ENCODE peak calls at places on chromosomes 3 and 15, in eight cellular contexts. Q is SJSA1; I is stimulated activated CD8-positive, alpha-beta memory T cell treated with anti-CD3 and anti-CD28 coated beads, Interleukin-2, amount 100 ng/mL, for 48 hours; T is activated naive CD4-positive, alpha-beta T cell; V is NCI-H187 treated with DMSO at 0.1 percent for 48 hours; G is nucleus accumbens; L is stimulated activated naive CD4-positive, alpha-beta T cell; M is effector CD4-positive, alpha-beta T cell. C is an unnamed sample.

GRCh38 chr3:186653984-186654383 is 11.8 kb upstream of the HRG start:
- DNase-seq in Q (no peak), I (no peak), T (no peak), V (no peak), G (no peak), L (no peak), M (no peak), C (no peak)

GRCh38 chr3:161322781-161323568 is 48.3 kb downstream of the SPTSSB start:
- DNase-seq in Q (no peak), I (no peak), T (no peak), V (no peak), G (no peak), L (no peak), M (no peak), C (no peak)

GRCh38 chr15:39685999-39686613 is 96.5 kb downstream of the FSIP1 start:
- DNase-seq in Q (peak; percentile 51), I (no peak), T (no peak), V (no peak), G (peak; percentile 61), L (peak; percentile 10), M (peak; percentile 9), C (peak; percentile 61)

GRCh38 chr3:137509354-137510045 is 254.6 kb upstream of the SOX14 start:
- DNase-seq in Q (no peak), I (no peak), T (no peak), V (no peak), G (no peak), L (no peak), M (no peak), C (no peak)

GRCh38 chr3:158896729-158897128 is 94.9 kb downstream of the MFSD1 start:
- DNase-seq in Q (no peak), I (no peak), T (no peak), V (no peak), G (no peak), L (no peak), M (no peak), C (no peak)

GRCh38 chr3:103711670-103712069 is 1276.9 kb downstream of the ZPLD1 start:
- DNase-seq in Q (no peak), I (no peak), T (no peak), V (no peak), G (no peak), L (no peak), M (no peak), C (no peak)

GRCh38 chr3:167679526-167679925 is 25.8 kb upstream of the WDR49 start:
- DNase-seq in Q (no peak), I (no peak), T (no peak), V (no peak), G (no peak), L (no peak), M (no peak), C (no peak)

GRCh38 chr3:129182390-129183180 is 1.1 kb downstream of the CNBP start:
- DNase-seq in Q (peak; percentile 46), I (no peak), T (no peak), V (no peak), G (no peak), L (no peak), M (no peak), C (no peak)

GRCh38 chr3:181384970-181385369 is 326.8 kb upstream of the SOX2 start:
- DNase-seq in Q (no peak), I (no peak), T (no peak), V (no peak), G (peak; percentile 13), L (no peak), M (no peak), C (no peak)

GRCh38 chr3:126305427-126305826 is 51.8 kb downstream of the KLF15 start:
- DNase-seq in Q (peak; percentile 4), I (no peak), T (no peak), V (no peak), G (no peak), L (no peak), M (no peak), C (no peak)

GRCh38 chr3:69193749-69194148 is 71.4 kb upstream of the LMOD3 start:
- DNase-seq in Q (no peak), I (no peak), T (no peak), V (no peak), G (no peak), L (no peak), M (no peak), C (no peak)

GRCh38 chr3:49092948-49093852 is 671 bp downstream of the QRICH1 start:
- DNase-seq in Q (peak; percentile 77), I (peak; percentile 82), T (peak; percentile 82), V (no peak), G (peak; percentile 84), L (peak; percentile 66), M (peak; percentile 69), C (peak; percentile 61)

GRCh38 chr15:36931434-36931833 is 168.9 kb downstream of the MEIS2 start:
- DNase-seq in Q (no peak), I (no peak), T (no peak), V (no peak), G (no peak), L (no peak), M (no peak), C (no peak)

GRCh38 chr3:50321146-50321843 is 1.2 kb downstream of the HYAL2 start:
- DNase-seq in Q (peak; percentile 97), I (peak; percentile 75), T (peak; percentile 79), V (peak; percentile 34), G (peak; percentile 91), L (peak; percentile 80), M (peak; percentile 72), C (peak; percentile 87)

GRCh38 chr3:180048840-180049239 is 12.1 kb upstream of the PEX5L start:
- DNase-seq in Q (no peak), I (no peak), T (no peak), V (no peak), G (no peak), L (no peak), M (no peak), C (no peak)

GRCh38 chr3:82999777-83000176 is 1238.3 kb upstream of the GBE1 start:
- DNase-seq in Q (no peak), I (no peak), T (no peak), V (no peak), G (no peak), L (no peak), M (no peak), C (no peak)

GRCh38 chr3:184260571-184261269 is 633 bp downstream of the CAMK2N2 start:
- DNase-seq in Q (no peak), I (no peak), T (no peak), V (no peak), G (peak; percentile 12), L (no peak), M (no peak), C (no peak)

GRCh38 chr15:39580630-39581500 is at the start of gene THBS1:
- DNase-seq in Q (peak; percentile 98), I (peak; percentile 35), T (no peak), V (no peak), G (peak; percentile 30), L (no peak), M (no peak), C (peak; percentile 46)

GRCh38 chr15:62359416-62359815 is 194.3 kb upstream of the C2CD4B start:
- DNase-seq in Q (no peak), I (no peak), T (no peak), V (no peak), G (no peak), L (no peak), M (no peak), C (no peak)

GRCh38 chr15:42150246-42150970 is 6.0 kb downstream of the PLA2G4F start:
- DNase-seq in Q (no peak), I (no peak), T (no peak), V (no peak), G (no peak), L (no peak), M (no peak), C (no peak)

GRCh38 chr15:89150762-89151305 is 62.6 kb downstream of the ABHD2 start:
- DNase-seq in Q (no peak), I (no peak), T (no peak), V (peak; percentile 87), G (no peak), L (no peak), M (no peak), C (no peak)

GRCh38 chr15:53307952-53308624 is 451.4 kb downstream of the WDR72 start:
- DNase-seq in Q (no peak), I (no peak), T (no peak), V (no peak), G (no peak), L (no peak), M (no peak), C (no peak)

GRCh38 chr3:51950899-51951298 is 4.3 kb upstream of the GPR62 start:
- DNase-seq in Q (no peak), I (no peak), T (no peak), V (no peak), G (no peak), L (no peak), M (no peak), C (no peak)

GRCh38 chr3:100506355-100506754 is 13.9 kb downstream of the TMEM45A start:
- DNase-seq in Q (no peak), I (no peak), T (no peak), V (no peak), G (no peak), L (no peak), M (no peak), C (no peak)

GRCh38 chr3:119859728-119860127 is 77.8 kb downstream of the NR1I2 start:
- DNase-seq in Q (no peak), I (no peak), T (no peak), V (no peak), G (no peak), L (no peak), M (no peak), C (no peak)

GRCh38 chr3:51966016-51966415 is 1.2 kb downstream of the PCBP4 start:
- DNase-seq in Q (no peak), I (no peak), T (no peak), V (no peak), G (peak; percentile 81), L (no peak), M (no peak), C (no peak)

GRCh38 chr3:129756871-129757270 is 136.6 kb downstream of the TMCC1 start:
- DNase-seq in Q (no peak), I (no peak), T (no peak), V (no peak), G (no peak), L (no peak), M (no peak), C (no peak)

GRCh38 chr15:98858610-98859023 is 149.0 kb downstream of the PGPEP1L start:
- DNase-seq in Q (no peak), I (no peak), T (no peak), V (no peak), G (no peak), L (no peak), M (no peak), C (no peak)

GRCh38 chr3:64047806-64048205 is 24.5 kb upstream of the PSMD6 start:
- DNase-seq in Q (peak; percentile 44), I (no peak), T (no peak), V (no peak), G (no peak), L (no peak), M (no peak), C (no peak)

GRCh38 chr15:54032066-54032465 is 53.8 kb downstream of the UNC13C start:
- DNase-seq in Q (no peak), I (no peak), T (no peak), V (no peak), G (no peak), L (no peak), M (no peak), C (no peak)

GRCh38 chr3:156353535-156353934 is 201.4 kb downstream of the SSR3 start:
- DNase-seq in Q (no peak), I (no peak), T (no peak), V (no peak), G (no peak), L (no peak), M (no peak), C (no peak)

GRCh38 chr15:66212471-66212870 is 41.1 kb downstream of the MEGF11 start:
- DNase-seq in Q (no peak), I (no peak), T (no peak), V (no peak), G (peak; percentile 7), L (no peak), M (no peak), C (peak; percentile 86)

GRCh38 chr3:169822540-169822939 is 9.8 kb upstream of the LRRC34 start:
- DNase-seq in Q (no peak), I (no peak), T (no peak), V (peak; percentile 70), G (no peak), L (no peak), M (no peak), C (no peak)

GRCh38 chr3:10500717-10501663 is 4.4 kb downstream of the ATP2B2 start:
- DNase-seq in Q (no peak), I (no peak), T (no peak), V (no peak), G (no peak), L (no peak), M (no peak), C (no peak)

C was measured in cerebellar cortex.